ENCODE peak calls at places on chromosomes 16 and 17, in six cellular contexts. Q is LNCaP clone FGC; O is type B pancreatic cell; W is uterus; G is astrocyte of the cerebellum; I is CD4-positive, alpha-beta T cell. E is an unnamed sample.

GRCh38 chr17:27069842-27070508 is 223.9 kb upstream of the WSB1 start:
- DNase-seq in Q (no peak), O (no peak), W (no peak), G (no peak), I (no peak), E (no peak)

GRCh38 chr16:81740163-81740562 is 38.9 kb upstream of the PLCG2 start:
- DNase-seq in Q (no peak), O (no peak), W (no peak), G (no peak), I (no peak), E (no peak)

GRCh38 chr17:30375661-30376060 is 3.1 kb upstream of the CPD start:
- DNase-seq in Q (no peak), O (no peak), W (no peak), G (no peak), I (no peak), E (no peak)

GRCh38 chr16:89525146-89525913 is 17.1 kb downstream of the SPG7 start:
- DNase-seq in Q (no peak), O (no peak), W (no peak), G (no peak), I (no peak), E (no peak)

GRCh38 chr17:13321932-13322701 is 279.6 kb downstream of the HS3ST3A1 start:
- DNase-seq in Q (no peak), O (no peak), W (no peak), G (no peak), I (no peak), E (no peak)

GRCh38 chr17:47994714-47995113 is 23.8 kb downstream of the CDK5RAP3 start:
- DNase-seq in Q (no peak), O (no peak), W (no peak), G (no peak), I (no peak), E (no peak)

GRCh38 chr17:50055055-50055425 is 870 bp upstream of the ITGA3 start:
- DNase-seq in Q (peak), O (no peak), W (no peak), G (no peak), I (no peak), E (no peak)

GRCh38 chr17:49469831-49470568 is 25.1 kb upstream of the NGFR start:
- DNase-seq in Q (no peak), O (no peak), W (no peak), G (no peak), I (no peak), E (no peak)

GRCh38 chr17:66348605-66349165 is 46.3 kb downstream of the PRKCA start:
- DNase-seq in Q (no peak), O (no peak), W (peak), G (peak), I (no peak), E (peak)

GRCh38 chr17:77356109-77356689 is 215.4 kb downstream of the SEC14L1 start:
- DNase-seq in Q (no peak), O (peak), W (no peak), G (no peak), I (peak), E (no peak)

GRCh38 chr17:74852237-74853047 is 7.2 kb downstream of the GRIN2C start:
- DNase-seq in Q (peak), O (no peak), W (no peak), G (no peak), I (peak), E (no peak)

GRCh38 chr17:75516619-75517276 is 420 bp downstream of the TSEN54 start:
- DNase-seq in Q (no peak), O (no peak), W (peak), G (no peak), I (peak), E (no peak)

GRCh38 chr17:41360291-41360995 is 9.2 kb downstream of the KRT33B start:
- DNase-seq in Q (no peak), O (no peak), W (no peak), G (no peak), I (no peak), E (no peak)

GRCh38 chr16:10579965-10580918 is at the start of gene EMP2:
- DNase-seq in Q (no peak), O (peak), W (peak), G (no peak), I (no peak), E (peak)

GRCh38 chr16:88510091-88510719 is 57.1 kb downstream of the ZFPM1 start:
- DNase-seq in Q (peak), O (no peak), W (no peak), G (peak), I (no peak), E (no peak)

GRCh38 chr17:79156463-79157095 is 82.0 kb downstream of the ENGASE start:
- DNase-seq in Q (peak), O (no peak), W (no peak), G (no peak), I (no peak), E (no peak)

GRCh38 chr16:12544477-12545291 is 259.0 kb downstream of the CPPED1 start:
- DNase-seq in Q (no peak), O (no peak), W (no peak), G (no peak), I (no peak), E (no peak)

GRCh38 chr17:7932949-7933348 is 943 bp downstream of the CNTROB start:
- DNase-seq in Q (no peak), O (no peak), W (peak), G (no peak), I (no peak), E (no peak)

GRCh38 chr17:40422990-40423611 is 5.4 kb upstream of the TOP2A start:
- DNase-seq in Q (peak), O (peak), W (no peak), G (no peak), I (no peak), E (no peak)

GRCh38 chr17:35129973-35130351 is 8.5 kb downstream of the FNDC8 start:
- DNase-seq in Q (no peak), O (no peak), W (no peak), G (no peak), I (no peak), E (no peak)

GRCh38 chr16:11665071-11665491 is 3.2 kb upstream of the SNN start:
- DNase-seq in Q (no peak), O (no peak), W (no peak), G (no peak), I (peak), E (no peak)

GRCh38 chr16:87209808-87210512 is 107.2 kb downstream of the C16orf95 start:
- DNase-seq in Q (no peak), O (no peak), W (no peak), G (no peak), I (no peak), E (no peak)

GRCh38 chr17:15411556-15412198 is 55.7 kb downstream of the CDRT4 start:
- DNase-seq in Q (no peak), O (no peak), W (peak), G (no peak), I (no peak), E (no peak)

GRCh38 chr17:45234641-45235040 is 13.0 kb downstream of the FMNL1 start:
- DNase-seq in Q (no peak), O (no peak), W (no peak), G (no peak), I (peak), E (no peak)

GRCh38 chr17:45238155-45238774 is 16.6 kb downstream of the FMNL1 start:
- DNase-seq in Q (no peak), O (no peak), W (no peak), G (no peak), I (no peak), E (no peak)

GRCh38 chr17:45235071-45236001 is 13.7 kb downstream of the FMNL1 start:
- DNase-seq in Q (peak), O (no peak), W (peak), G (peak), I (peak), E (no peak)

GRCh38 chr17:45237686-45238085 is 16.0 kb downstream of the FMNL1 start:
- DNase-seq in Q (no peak), O (no peak), W (no peak), G (no peak), I (no peak), E (no peak)

GRCh38 chr17:45236002-45236606 is 14.4 kb downstream of the FMNL1 start:
- DNase-seq in Q (no peak), O (no peak), W (no peak), G (no peak), I (no peak), E (no peak)
- TF ChIP-seq CTCF in Q (no peak), O (peak), W (no peak), G (no peak), I (peak), E (no peak)

GRCh38 chr16:70723740-70724145 is 37.9 kb upstream of the MTSS2 start:
- DNase-seq in Q (no peak), O (no peak), W (no peak), G (no peak), I (no peak), E (no peak)
- TF ChIP-seq CTCF in Q (no peak), O (no peak), W (no peak), G (no peak), I (no peak), E (no peak)

DNA sequence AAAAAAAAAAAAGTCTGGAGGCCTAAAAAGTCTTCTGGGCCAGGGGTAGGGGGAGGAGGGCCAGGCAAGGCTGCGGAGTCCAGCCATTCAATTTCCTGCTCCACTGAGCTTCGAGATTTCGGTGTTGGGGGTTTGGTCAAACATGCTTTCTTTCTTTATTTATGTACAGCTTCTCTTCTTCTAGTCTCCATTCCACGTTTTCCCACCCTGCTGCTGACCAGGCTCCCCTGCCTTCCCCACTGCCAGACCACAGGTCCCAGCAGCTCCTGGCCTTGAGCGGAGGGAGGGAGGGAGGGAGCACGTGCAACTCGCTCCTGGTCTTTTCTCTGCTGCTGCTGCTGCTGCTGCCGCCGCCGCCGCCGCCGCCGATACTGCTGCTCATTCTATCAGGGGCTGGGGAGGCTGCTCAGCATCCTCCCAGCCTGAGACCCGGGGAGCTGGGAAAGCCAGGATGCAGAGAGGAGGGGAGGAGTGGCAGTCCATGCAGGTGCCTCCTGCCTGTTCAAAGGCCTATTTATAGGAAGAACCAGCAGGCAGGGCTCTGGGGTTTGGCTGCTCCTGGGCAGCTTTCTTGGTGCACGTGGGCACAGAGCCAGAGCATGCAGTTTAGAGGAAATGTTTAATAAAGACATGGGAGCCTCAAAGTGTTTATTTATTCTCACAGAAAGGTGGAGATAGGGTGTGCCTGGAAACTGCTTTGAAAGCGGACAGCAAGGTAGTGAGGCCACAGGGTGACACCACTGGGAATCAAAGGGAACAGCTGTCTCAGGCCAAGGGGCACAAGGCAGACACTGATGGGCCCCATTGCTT is 23.4 kb upstream of the ZFHX3 start:
- DNase-seq in Q (no peak), O (no peak), W (peak), G (no peak), I (no peak), E (no peak)
- TF ChIP-seq CTCF in Q (peak), O (no peak), W (no peak), G (no peak), I (no peak), E (no peak)

GRCh38 chr16:31094424-31095120 is at the start of gene VKORC1:
- DNase-seq in Q (peak), O (peak), W (peak), G (peak), I (peak), E (peak)
- TF ChIP-seq CTCF in Q (no peak), O (no peak), W (peak), G (no peak), I (no peak), E (no peak)

GRCh38 chr16:29651950-29652349 is 11.1 kb upstream of the SPN start:
- DNase-seq in Q (no peak), O (no peak), W (no peak), G (no peak), I (no peak), E (no peak)

GRCh38 chr16:29653436-29653835 is 9.6 kb upstream of the SPN start:
- DNase-seq in Q (no peak), O (no peak), W (no peak), G (no peak), I (no peak), E (no peak)

GRCh38 chr16:29646947-29647346 is 16.1 kb upstream of the SPN start:
- DNase-seq in Q (no peak), O (no peak), W (no peak), G (no peak), I (no peak), E (no peak)

GRCh38 chr16:29645699-29646187 is 17.3 kb upstream of the SPN start:
- DNase-seq in Q (no peak), O (no peak), W (no peak), G (no peak), I (no peak), E (no peak)

GRCh38 chr16:29649560-29650494 is 13.2 kb upstream of the SPN start:
- DNase-seq in Q (no peak), O (no peak), W (no peak), G (no peak), I (no peak), E (no peak)
- TF ChIP-seq CTCF in Q (no peak), O (no peak), W (no peak), G (no peak), I (no peak), E (no peak)